ENCODE peak calls at places on chromosome 20, in four cellular contexts. M is AML-193; K is iris pigment epithelial cell; H is activated CD4-positive, alpha-beta T cell treated with anti-CD3 and anti-CD28 coated beads, Interleukin-2, amount 10 ng/mL, durations not matched to agents 7 days and 5 days. R is an unnamed sample.

GRCh38 chr20:60921021-60921622 is 330.9 kb upstream of the CDH4 start:
- DNase-seq in M (peak), K (peak), H (no peak), R (no peak)

GRCh38 chr20:53795170-53795569 is 201.5 kb upstream of the ZNF217 start:
- DNase-seq in K (peak), H (no peak), M (no peak), R (no peak)

GRCh38 chr20:51420111-51420510 is 122.4 kb downstream of the NFATC2 start:
- DNase-seq in M (no peak), H (no peak), K (peak), R (no peak)

GRCh38 chr20:47669489-47669888 is 115.8 kb downstream of the SULF2 start:
- DNase-seq in M (no peak), H (no peak), K (no peak), R (no peak)

GRCh38 chr20:8361779-8362178 is 229.7 kb downstream of the PLCB1 start:
- DNase-seq in M (no peak), K (no peak), H (no peak), R (no peak)

GRCh38 chr20:3935295-3935955 is 46.2 kb downstream of the PANK2 start:
- DNase-seq in H (no peak), K (no peak), M (no peak), R (no peak)

GRCh38 chr20:23084845-23085355 is 1.2 kb downstream of the CD93 start:
- DNase-seq in H (no peak), K (no peak), M (no peak), R (no peak)

GRCh38 chr20:41177636-41178035 is 40.3 kb downstream of the PLCG1 start:
- DNase-seq in H (no peak), K (peak), M (no peak), R (no peak)

GRCh38 chr20:55469074-55469473 is 536.2 kb downstream of the CBLN4 start:
- DNase-seq in K (no peak), H (no peak), M (no peak), R (no peak)

GRCh38 chr20:62358728-62359490 is 8.2 kb downstream of the LAMA5 start:
- DNase-seq in M (no peak), H (no peak), K (no peak), R (no peak)

GRCh38 chr20:50191065-50191565 is 485 bp downstream of the CEBPB start:
- DNase-seq in M (peak), H (peak), K (peak), R (peak)

GRCh38 chr20:51691703-51692102 is 76.5 kb downstream of the ATP9A start:
- DNase-seq in K (no peak), H (no peak), M (no peak), R (no peak)

GRCh38 chr20:18928626-18929025 is 115.0 kb downstream of the SCP2D1 start:
- DNase-seq in H (no peak), K (no peak), M (no peak), R (no peak)

GRCh38 chr20:61520076-61520639 is 268.1 kb downstream of the CDH4 start:
- DNase-seq in K (no peak), M (no peak), H (no peak), R (no peak)

GRCh38 chr20:56343861-56344381 is 14.9 kb upstream of the FAM210B start:
- DNase-seq in K (peak), H (peak), M (no peak), R (peak)

GRCh38 chr20:19849341-19850189 is 91.5 kb downstream of the RIN2 start:
- DNase-seq in M (no peak), H (no peak), K (no peak), R (no peak)

GRCh38 chr20:8375898-8376297 is 243.8 kb downstream of the PLCB1 start:
- DNase-seq in H (no peak), K (peak), M (no peak), R (no peak)

GRCh38 chr20:973785-974194 is 28.3 kb downstream of the RSPO4 start:
- DNase-seq in K (peak), M (peak), H (peak), R (peak)

GRCh38 chr20:38063911-38064310 is 30.4 kb downstream of the RPRD1B start:
- DNase-seq in K (no peak), H (no peak), M (no peak), R (no peak)

GRCh38 chr20:51093240-51093763 is 70.4 kb upstream of the KCNG1 start:
- DNase-seq in H (no peak), K (no peak), M (no peak), R (no peak)

GRCh38 chr20:15060265-15061060 is 723.1 kb upstream of the FLRT3 start:
- DNase-seq in M (no peak), H (no peak), K (no peak), R (no peak)

GRCh38 chr20:40279390-40279789 is 409.6 kb downstream of the MAFB start:
- DNase-seq in H (no peak), K (peak), M (no peak), R (no peak)

GRCh38 chr20:1295276-1295930 is 29.3 kb downstream of the SNPH start:
- DNase-seq in M (no peak), K (no peak), H (no peak), R (no peak)

GRCh38 chr20:6142348-6142993 is 19.6 kb upstream of the FERMT1 start:
- DNase-seq in H (peak), M (peak), K (peak), R (no peak)

GRCh38 chr20:63057133-63058117 is 50.7 kb upstream of the BHLHE23 start:
- DNase-seq in M (no peak), H (no peak), K (peak), R (no peak)

GRCh38 chr20:21353236-21353635 is 44.1 kb downstream of the NKX2-4 start:
- DNase-seq in K (peak), M (no peak), H (no peak), R (no peak)

GRCh38 chr20:50320910-50321796 is 130.5 kb downstream of the CEBPB start:
- DNase-seq in M (no peak), K (peak), H (no peak), R (no peak)

GRCh38 chr20:12728782-12729181 is 280.0 kb upstream of the SPTLC3 start:
- DNase-seq in M (no peak), H (no peak), K (no peak), R (no peak)

GRCh38 chr20:15603978-15604377 is 969.3 kb downstream of the KIF16B start:
- DNase-seq in M (no peak), K (no peak), H (no peak), R (no peak)

GRCh38 chr20:10812738-10813327 is 139.0 kb upstream of the JAG1 start:
- DNase-seq in H (no peak), K (no peak), M (no peak), R (no peak)

GRCh38 chr20:63619505-63619904 is 7.4 kb downstream of the GMEB2 start:
- DNase-seq in K (no peak), H (no peak), M (no peak), R (no peak)

GRCh38 chr20:62183426-62184142 is 756 bp downstream of the MTG2 start:
- DNase-seq in M (peak), K (peak), H (no peak), R (no peak)

GRCh38 chr20:38159539-38159938 is 5.5 kb downstream of the TGM2 start:
- DNase-seq in H (no peak), M (no peak), K (no peak), R (no peak)

GRCh38 chr20:45685896-45686295 is 15.9 kb upstream of the WFDC11 start:
- DNase-seq in K (peak), H (no peak), M (no peak), R (no peak)

GRCh38 chr20:50346372-50347347 is 156.0 kb downstream of the CEBPB start:
- DNase-seq in M (peak), K (peak), H (peak), R (no peak)

GRCh38 chr20:37670426-37670825 is 23.4 kb upstream of the CTNNBL1 start:
- DNase-seq in H (no peak), M (no peak), K (no peak), R (no peak)